ENCODE peak calls at places on chromosome 15, in nine cellular contexts. One of them, this sample, is unnamed.

GRCh38 chr15:99230867-99231266 is 18.5 kb downstream of the TTC23 start:
- DNase-seq in stimulated activated CD4-positive, alpha-beta T cell treated with anti-CD3 and anti-CD28 coated beads, Interleukin-12 subunit alpha, Interleukin-12 subunit beta, amount 100 ng/mL, for 4 hours: no peak
- DNase-seq in A549: no peak
- DNase-seq in WTC11: no peak
- DNase-seq in substantia nigra: no peak
- DNase-seq in A172: no peak
- DNase-seq in activated T-helper 9 cell treated with anti-CD3 and anti-CD28 coated beads, Interleukin-2, amount 50 U/mL, for 16 hours: no peak
- DNase-seq in esophagus muscularis mucosa: no peak
- DNase-seq in AG09309: no peak
- DNase-seq in this sample: no peak

GRCh38 chr15:80107204-80107603 is 45.6 kb upstream of the FAH start:
- DNase-seq in stimulated activated CD4-positive, alpha-beta T cell treated with anti-CD3 and anti-CD28 coated beads, Interleukin-12 subunit alpha, Interleukin-12 subunit beta, amount 100 ng/mL, for 4 hours: no peak
- DNase-seq in A549: no peak
- DNase-seq in WTC11: no peak
- DNase-seq in substantia nigra: no peak
- DNase-seq in A172: no peak
- DNase-seq in activated T-helper 9 cell treated with anti-CD3 and anti-CD28 coated beads, Interleukin-2, amount 50 U/mL, for 16 hours: no peak
- DNase-seq in esophagus muscularis mucosa: no peak
- DNase-seq in AG09309: no peak
- DNase-seq in this sample: no peak

GRCh38 chr15:101359365-101359947 is 64.4 kb upstream of the SNRPA1 start:
- DNase-seq in stimulated activated CD4-positive, alpha-beta T cell treated with anti-CD3 and anti-CD28 coated beads, Interleukin-12 subunit alpha, Interleukin-12 subunit beta, amount 100 ng/mL, for 4 hours: no peak
- DNase-seq in A549: no peak
- DNase-seq in WTC11: no peak
- DNase-seq in substantia nigra: no peak
- DNase-seq in A172: no peak
- DNase-seq in activated T-helper 9 cell treated with anti-CD3 and anti-CD28 coated beads, Interleukin-2, amount 50 U/mL, for 16 hours: no peak
- DNase-seq in esophagus muscularis mucosa: no peak
- DNase-seq in AG09309: no peak
- DNase-seq in this sample: no peak

GRCh38 chr15:40803076-40803475 is 3.8 kb upstream of the ZFYVE19 start:
- DNase-seq in stimulated activated CD4-positive, alpha-beta T cell treated with anti-CD3 and anti-CD28 coated beads, Interleukin-12 subunit alpha, Interleukin-12 subunit beta, amount 100 ng/mL, for 4 hours: no peak
- DNase-seq in A549: no peak
- DNase-seq in WTC11: no peak
- DNase-seq in substantia nigra: no peak
- DNase-seq in A172: no peak
- DNase-seq in activated T-helper 9 cell treated with anti-CD3 and anti-CD28 coated beads, Interleukin-2, amount 50 U/mL, for 16 hours: no peak
- DNase-seq in esophagus muscularis mucosa: no peak
- DNase-seq in AG09309: no peak
- DNase-seq in this sample: no peak

GRCh38 chr15:80068578-80068977 is 9.1 kb downstream of the ZFAND6 start:
- DNase-seq in stimulated activated CD4-positive, alpha-beta T cell treated with anti-CD3 and anti-CD28 coated beads, Interleukin-12 subunit alpha, Interleukin-12 subunit beta, amount 100 ng/mL, for 4 hours: no peak
- DNase-seq in A549: no peak
- DNase-seq in WTC11: no peak
- DNase-seq in substantia nigra: no peak
- DNase-seq in A172: no peak
- DNase-seq in activated T-helper 9 cell treated with anti-CD3 and anti-CD28 coated beads, Interleukin-2, amount 50 U/mL, for 16 hours: no peak
- DNase-seq in esophagus muscularis mucosa: no peak
- DNase-seq in AG09309: peak; percentile 47
- DNase-seq in this sample: no peak

GRCh38 chr15:62164500-62165028 is 521 bp downstream of the C2CD4B start:
- DNase-seq in stimulated activated CD4-positive, alpha-beta T cell treated with anti-CD3 and anti-CD28 coated beads, Interleukin-12 subunit alpha, Interleukin-12 subunit beta, amount 100 ng/mL, for 4 hours: no peak
- DNase-seq in A549: peak; percentile 28
- DNase-seq in WTC11: peak; percentile 69
- DNase-seq in substantia nigra: no peak
- DNase-seq in A172: no peak
- DNase-seq in activated T-helper 9 cell treated with anti-CD3 and anti-CD28 coated beads, Interleukin-2, amount 50 U/mL, for 16 hours: no peak
- DNase-seq in esophagus muscularis mucosa: no peak
- DNase-seq in AG09309: no peak
- DNase-seq in this sample: peak; percentile 44

GRCh38 chr15:99126195-99126594 is 21.3 kb downstream of the SYNM start:
- DNase-seq in stimulated activated CD4-positive, alpha-beta T cell treated with anti-CD3 and anti-CD28 coated beads, Interleukin-12 subunit alpha, Interleukin-12 subunit beta, amount 100 ng/mL, for 4 hours: no peak
- DNase-seq in A549: no peak
- DNase-seq in WTC11: no peak
- DNase-seq in substantia nigra: no peak
- DNase-seq in A172: no peak
- DNase-seq in activated T-helper 9 cell treated with anti-CD3 and anti-CD28 coated beads, Interleukin-2, amount 50 U/mL, for 16 hours: no peak
- DNase-seq in esophagus muscularis mucosa: no peak
- DNase-seq in AG09309: no peak
- DNase-seq in this sample: no peak

GRCh38 chr15:86650084-86650483 is 570.4 kb downstream of the AGBL1 start:
- DNase-seq in stimulated activated CD4-positive, alpha-beta T cell treated with anti-CD3 and anti-CD28 coated beads, Interleukin-12 subunit alpha, Interleukin-12 subunit beta, amount 100 ng/mL, for 4 hours: no peak
- DNase-seq in A549: peak; percentile 40
- DNase-seq in WTC11: no peak
- DNase-seq in substantia nigra: no peak
- DNase-seq in A172: peak; percentile 33
- DNase-seq in activated T-helper 9 cell treated with anti-CD3 and anti-CD28 coated beads, Interleukin-2, amount 50 U/mL, for 16 hours: no peak
- DNase-seq in esophagus muscularis mucosa: no peak
- DNase-seq in AG09309: no peak
- DNase-seq in this sample: no peak